ENCODE peak calls at places on chromosomes 16 and 17, in eight cellular contexts. J is epithelial cell of esophagus, R is fibroblast of the aortic adventitia, O is lower lobe of right lung, P is colonic mucosa, S is stomach, B is bronchial epithelial cell, T is kidney. U is an unnamed sample.

GRCh38 chr16:48064971-48065370 is 90.8 kb downstream of the ABCC12 start:
- DNase-seq in P (no peak), R (peak), S (no peak), B (peak), T (no peak), J (peak), O (no peak), U (no peak)

GRCh38 chr16:57592591-57593003 is 35.8 kb upstream of the ADGRG1 start:
- DNase-seq in S (peak), O (no peak), B (no peak), P (no peak), T (peak), R (no peak), J (no peak), U (no peak)

GRCh38 chr17:58585554-58585953 is 71.1 kb upstream of the MTMR4 start:
- DNase-seq in J (peak), T (no peak), B (no peak), S (no peak), R (no peak), O (no peak), P (no peak), U (no peak)

GRCh38 chr17:21263351-21263750 is 10.1 kb upstream of the NATD1 start:
- DNase-seq in S (no peak), R (peak), T (no peak), P (no peak), O (no peak), J (peak), B (peak), U (no peak)

GRCh38 chr16:1745181-1745899 is 26.0 kb downstream of the NME3 start:
- DNase-seq in S (no peak), O (no peak), J (peak), R (peak), T (no peak), P (no peak), B (no peak), U (peak)

GRCh38 chr17:64769712-64770111 is 107.6 kb upstream of the SMURF2 start:
- DNase-seq in J (no peak), O (no peak), B (no peak), R (no peak), P (no peak), S (no peak), T (no peak), U (no peak)

GRCh38 chr17:80826955-80827645 is 164.5 kb upstream of the CHMP6 start:
- DNase-seq in R (peak), J (peak), S (no peak), B (peak), P (no peak), T (peak), O (no peak), U (peak)

GRCh38 chr16:61926766-61927165 is 109.5 kb downstream of the CDH8 start:
- DNase-seq in P (no peak), B (peak), R (no peak), J (peak), S (no peak), O (no peak), T (no peak), U (peak)

GRCh38 chr17:49013311-49014205 is 16.4 kb downstream of the IGF2BP1 start:
- DNase-seq in R (no peak), B (no peak), T (no peak), O (no peak), J (no peak), S (no peak), P (no peak), U (no peak)

GRCh38 chr16:89040391-89040790 is 53.3 kb upstream of the ACSF3 start:
- DNase-seq in P (no peak), J (no peak), O (peak), S (no peak), R (no peak), B (no peak), T (peak), U (no peak)

GRCh38 chr16:677306-678190 is 2.1 kb downstream of the RHBDL1 start:
- DNase-seq in J (no peak), O (no peak), P (no peak), S (no peak), B (no peak), R (no peak), T (no peak), U (no peak)

GRCh38 chr17:2709173-2709661 is 2.3 kb downstream of the CLUH start:
- DNase-seq in S (peak), O (peak), B (peak), R (peak), J (peak), P (peak), T (peak), U (no peak)

DNA sequence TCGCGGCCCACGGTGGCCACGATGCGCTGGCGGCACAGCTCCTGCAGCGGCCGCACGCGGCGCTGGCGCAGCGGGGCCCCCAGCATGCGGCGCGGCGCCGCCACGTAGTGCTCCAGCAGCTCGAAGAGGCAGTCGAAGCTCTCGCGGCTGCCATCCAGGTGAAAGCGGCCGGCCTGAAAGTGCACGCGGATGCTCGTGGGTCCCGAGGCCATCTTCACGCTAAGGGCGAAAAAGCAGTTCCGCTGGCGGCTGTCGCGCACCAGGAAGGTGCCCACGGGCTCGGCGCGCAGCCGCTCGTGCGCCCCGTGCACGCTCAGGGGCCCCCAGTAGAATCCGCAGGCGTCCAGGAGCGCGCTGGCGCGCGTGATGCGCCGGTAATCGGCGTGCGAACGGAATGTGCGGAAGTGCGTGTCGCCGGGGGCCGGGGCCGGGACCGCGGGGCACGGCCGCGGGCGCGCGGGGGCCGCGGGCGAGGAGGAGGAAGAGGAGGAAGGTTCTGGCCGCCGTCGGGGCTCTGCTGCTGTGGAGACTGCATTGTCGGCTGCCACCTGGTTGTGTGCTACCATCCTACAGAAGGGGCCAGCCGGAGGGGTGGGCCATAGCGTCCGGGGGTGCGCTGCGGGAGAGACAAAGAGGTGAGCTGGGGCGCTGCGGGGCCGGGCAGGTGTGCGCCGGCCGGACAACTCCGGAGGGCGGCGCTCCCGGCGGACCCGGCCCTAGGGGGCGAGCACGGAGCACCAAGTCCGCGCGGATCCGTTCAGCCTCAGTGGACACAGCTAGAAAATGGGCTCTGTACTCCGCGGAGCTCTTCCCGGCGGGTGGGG is 879 bp downstream of the SOCS1 start:
- DNase-seq in T (peak), P (peak), S (peak), R (peak), B (peak), J (peak), O (peak), U (peak)
- TF ChIP-seq CTCF in T (no peak), P (no peak), S (no peak), R (no peak), B (peak), J (no peak), O (no peak), U (no peak)

GRCh38 chr17:39737331-39737760 is 392 bp upstream of the GRB7 start:
- DNase-seq in O (no peak), R (no peak), J (no peak), S (no peak), T (no peak), P (no peak), B (no peak), U (no peak)
- H3K4me3 ChIP-seq in O (peak), R (no peak), J (peak), S (peak), T (peak), P (peak), B (peak), U (no peak)

DNA sequence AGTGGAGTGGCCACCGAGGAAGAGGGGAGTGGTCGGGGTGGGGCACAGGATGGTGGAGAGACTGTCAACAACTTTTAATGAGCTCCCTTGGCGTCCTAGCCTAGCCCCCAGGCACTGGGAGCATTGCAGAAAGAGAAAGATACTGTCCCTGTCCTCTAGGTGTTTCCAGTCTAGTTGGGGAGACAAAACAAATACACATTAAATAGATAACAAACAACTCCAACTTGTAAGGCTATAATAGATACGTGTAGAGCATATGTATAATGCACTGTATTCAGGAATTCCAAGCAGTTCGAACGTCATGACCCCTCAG is 435 bp upstream of the UBE2O start:
- DNase-seq in O (no peak), S (no peak), B (no peak), R (no peak), T (no peak), J (no peak), P (no peak), U (no peak)
- TF ChIP-seq CTCF in O (no peak), S (no peak), B (no peak), R (no peak), T (no peak), J (no peak), P (no peak), U (no peak)

GRCh38 chr17:83098241-83099085 is 19.1 kb downstream of the METRNL start:
- DNase-seq in B (no peak), P (no peak), R (no peak), T (peak), O (no peak), S (no peak), J (no peak), U (peak)

GRCh38 chr17:83095016-83095415 is 15.6 kb downstream of the METRNL start:
- DNase-seq in J (no peak), P (no peak), S (no peak), T (no peak), R (no peak), O (no peak), B (no peak), U (no peak)

GRCh38 chr17:83094291-83094690 is 14.9 kb downstream of the METRNL start:
- DNase-seq in O (no peak), S (no peak), P (no peak), R (no peak), T (peak), J (no peak), B (no peak), U (no peak)

GRCh38 chr17:83097831-83098230 is 18.4 kb downstream of the METRNL start:
- DNase-seq in P (no peak), R (no peak), T (peak), B (no peak), S (no peak), O (no peak), J (no peak), U (no peak)

GRCh38 chr17:83096401-83097220 is 17.2 kb downstream of the METRNL start:
- DNase-seq in S (peak), P (peak), B (peak), J (peak), T (peak), R (no peak), O (peak), U (no peak)
- H3K4me3 ChIP-seq in S (no peak), P (no peak), B (no peak), J (no peak), T (no peak), R (no peak), O (no peak), U (no peak)

GRCh38 chr17:8494506-8495111 is 58.9 kb downstream of the NDEL1 start:
- DNase-seq in R (no peak), S (no peak), O (no peak), B (no peak), P (no peak), J (no peak), T (no peak), U (no peak)

GRCh38 chr17:8499614-8500013 is 63.9 kb downstream of the NDEL1 start:
- DNase-seq in P (no peak), J (no peak), S (no peak), T (no peak), B (no peak), O (no peak), R (no peak), U (no peak)

GRCh38 chr17:8499171-8499570 is 63.5 kb downstream of the NDEL1 start:
- DNase-seq in B (no peak), S (no peak), R (no peak), O (no peak), P (no peak), T (no peak), J (no peak), U (no peak)

GRCh38 chr17:8494021-8494420 is 58.3 kb downstream of the NDEL1 start:
- DNase-seq in T (no peak), J (no peak), P (no peak), B (no peak), R (no peak), O (no peak), S (no peak), U (no peak)

DNA sequence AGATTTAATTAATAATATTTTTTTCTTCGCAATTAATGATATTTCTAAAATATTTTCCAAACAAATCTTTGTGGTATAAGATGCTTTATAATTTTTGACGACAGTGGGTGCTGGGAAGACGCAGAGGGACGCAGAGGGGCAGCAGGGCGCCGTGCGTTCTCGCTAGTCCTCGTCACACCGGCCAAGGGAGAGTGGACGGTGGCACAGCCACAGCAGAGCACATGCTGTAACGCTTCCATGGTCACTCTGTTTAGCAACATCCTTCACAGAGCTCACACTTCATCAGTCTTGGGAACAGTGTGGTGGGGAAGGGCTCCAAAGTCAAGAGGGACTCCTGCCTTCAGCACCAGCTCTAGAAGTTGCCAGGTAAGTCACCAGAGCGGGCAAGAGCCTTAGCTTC is 60.4 kb downstream of the NDEL1 start:
- DNase-seq in J (no peak), S (no peak), P (no peak), T (no peak), R (no peak), O (no peak), B (no peak), U (no peak)
- TF ChIP-seq CTCF in J (no peak), S (no peak), P (no peak), T (no peak), R (no peak), O (no peak), B (no peak), U (no peak)